ENCODE peak calls at places on chromosomes 3 and 15, in seven cellular contexts. One of them, this sample, is unnamed.

GRCh38 chr3:61358364-61358763 is 107.1 kb upstream of the FHIT start:
- DNase-seq in A549: no peak
- DNase-seq in Calu3: no peak
- DNase-seq in HFFc6: no peak
- DNase-seq in MCF 10A: no peak
- DNase-seq in CD8-positive, alpha-beta T cell: no peak
- DNase-seq in epithelial cell of esophagus: no peak
- DNase-seq in this sample: peak

GRCh38 chr15:41689083-41689482 is 28.9 kb downstream of the MGA start:
- DNase-seq in epithelial cell of esophagus: no peak
- DNase-seq in CD8-positive, alpha-beta T cell: no peak
- DNase-seq in HFFc6: no peak
- DNase-seq in Calu3: no peak
- DNase-seq in MCF 10A: no peak
- DNase-seq in A549: no peak
- DNase-seq in this sample: no peak

GRCh38 chr3:126397610-126398422 is 3.1 kb downstream of the CFAP100 start:
- DNase-seq in MCF 10A: no peak
- DNase-seq in CD8-positive, alpha-beta T cell: no peak
- DNase-seq in epithelial cell of esophagus: no peak
- DNase-seq in A549: no peak
- DNase-seq in Calu3: no peak
- DNase-seq in HFFc6: no peak
- DNase-seq in this sample: no peak

GRCh38 chr3:30502742-30503073 is 103.7 kb upstream of the TGFBR2 start:
- DNase-seq in CD8-positive, alpha-beta T cell: no peak
- DNase-seq in HFFc6: peak
- DNase-seq in MCF 10A: peak
- DNase-seq in A549: no peak
- DNase-seq in Calu3: no peak
- DNase-seq in epithelial cell of esophagus: peak
- DNase-seq in this sample: no peak

GRCh38 chr3:71150293-71150954 is 433.1 kb downstream of the FOXP1 start:
- DNase-seq in Calu3: no peak
- DNase-seq in A549: no peak
- DNase-seq in CD8-positive, alpha-beta T cell: no peak
- DNase-seq in epithelial cell of esophagus: no peak
- DNase-seq in MCF 10A: no peak
- DNase-seq in HFFc6: no peak
- DNase-seq in this sample: no peak

GRCh38 chr3:73073091-73073707 is 11.7 kb downstream of the EBLN2 start:
- DNase-seq in A549: no peak
- DNase-seq in epithelial cell of esophagus: no peak
- DNase-seq in MCF 10A: no peak
- DNase-seq in HFFc6: no peak
- DNase-seq in CD8-positive, alpha-beta T cell: no peak
- DNase-seq in Calu3: no peak
- DNase-seq in this sample: no peak

GRCh38 chr3:72288955-72289707 is 504.2 kb upstream of the PROK2 start:
- DNase-seq in HFFc6: peak
- DNase-seq in CD8-positive, alpha-beta T cell: no peak
- DNase-seq in epithelial cell of esophagus: peak
- DNase-seq in MCF 10A: peak
- DNase-seq in A549: no peak
- DNase-seq in Calu3: peak
- DNase-seq in this sample: no peak

GRCh38 chr3:144879701-144880100 is 908.1 kb downstream of the DIPK2A start:
- DNase-seq in HFFc6: no peak
- DNase-seq in A549: no peak
- DNase-seq in Calu3: no peak
- DNase-seq in CD8-positive, alpha-beta T cell: no peak
- DNase-seq in epithelial cell of esophagus: no peak
- DNase-seq in MCF 10A: no peak
- DNase-seq in this sample: no peak

GRCh38 chr3:99562138-99562537 is 76.3 kb upstream of the COL8A1 start:
- DNase-seq in HFFc6: peak
- DNase-seq in epithelial cell of esophagus: peak
- DNase-seq in Calu3: peak
- DNase-seq in CD8-positive, alpha-beta T cell: no peak
- DNase-seq in A549: no peak
- DNase-seq in MCF 10A: peak
- DNase-seq in this sample: no peak

GRCh38 chr3:153848701-153849100 is 272.5 kb upstream of the ARHGEF26 start:
- DNase-seq in CD8-positive, alpha-beta T cell: no peak
- DNase-seq in Calu3: no peak
- DNase-seq in epithelial cell of esophagus: no peak
- DNase-seq in A549: no peak
- DNase-seq in HFFc6: no peak
- DNase-seq in MCF 10A: no peak
- DNase-seq in this sample: no peak

GRCh38 chr3:46719735-46720271 is 2.1 kb upstream of the PRSS50 start:
- DNase-seq in CD8-positive, alpha-beta T cell: no peak
- DNase-seq in HFFc6: no peak
- DNase-seq in A549: no peak
- DNase-seq in MCF 10A: no peak
- DNase-seq in Calu3: no peak
- DNase-seq in epithelial cell of esophagus: no peak
- DNase-seq in this sample: no peak

GRCh38 chr3:90092994-90093393 is 985.6 kb downstream of the EPHA3 start:
- DNase-seq in epithelial cell of esophagus: peak
- DNase-seq in HFFc6: peak
- DNase-seq in MCF 10A: peak
- DNase-seq in CD8-positive, alpha-beta T cell: no peak
- DNase-seq in A549: no peak
- DNase-seq in Calu3: no peak
- DNase-seq in this sample: no peak

GRCh38 chr3:194824100-194824499 is 138.4 kb downstream of the FAM43A start:
- DNase-seq in CD8-positive, alpha-beta T cell: no peak
- DNase-seq in MCF 10A: peak
- DNase-seq in Calu3: no peak
- DNase-seq in A549: no peak
- DNase-seq in HFFc6: no peak
- DNase-seq in epithelial cell of esophagus: peak
- DNase-seq in this sample: no peak
- TF ChIP-seq CTCF in CD8-positive, alpha-beta T cell: no peak
- TF ChIP-seq CTCF in MCF 10A: no peak
- TF ChIP-seq CTCF in Calu3: no peak
- TF ChIP-seq CTCF in A549: no peak
- TF ChIP-seq CTCF in HFFc6: no peak
- TF ChIP-seq CTCF in epithelial cell of esophagus: no peak
- TF ChIP-seq CTCF in this sample: no peak

GRCh38 chr15:48283361-48284157 is 47.7 kb upstream of the DUT start:
- DNase-seq in A549: no peak
- DNase-seq in Calu3: no peak
- DNase-seq in epithelial cell of esophagus: no peak
- DNase-seq in MCF 10A: no peak
- DNase-seq in HFFc6: no peak
- DNase-seq in CD8-positive, alpha-beta T cell: no peak
- DNase-seq in this sample: no peak

GRCh38 chr15:48285329-48286214 is 45.7 kb upstream of the DUT start:
- DNase-seq in A549: peak
- DNase-seq in Calu3: peak
- DNase-seq in MCF 10A: peak
- DNase-seq in CD8-positive, alpha-beta T cell: peak
- DNase-seq in HFFc6: peak
- DNase-seq in epithelial cell of esophagus: peak
- DNase-seq in this sample: peak

GRCh38 chr15:48282186-48282585 is 49.0 kb upstream of the DUT start:
- DNase-seq in Calu3: no peak
- DNase-seq in HFFc6: no peak
- DNase-seq in A549: no peak
- DNase-seq in CD8-positive, alpha-beta T cell: no peak
- DNase-seq in MCF 10A: no peak
- DNase-seq in epithelial cell of esophagus: no peak
- DNase-seq in this sample: no peak

GRCh38 chr15:48279608-48280007 is 51.6 kb upstream of the DUT start:
- DNase-seq in A549: no peak
- DNase-seq in epithelial cell of esophagus: no peak
- DNase-seq in Calu3: no peak
- DNase-seq in CD8-positive, alpha-beta T cell: no peak
- DNase-seq in HFFc6: no peak
- DNase-seq in MCF 10A: no peak
- DNase-seq in this sample: no peak

DNA sequence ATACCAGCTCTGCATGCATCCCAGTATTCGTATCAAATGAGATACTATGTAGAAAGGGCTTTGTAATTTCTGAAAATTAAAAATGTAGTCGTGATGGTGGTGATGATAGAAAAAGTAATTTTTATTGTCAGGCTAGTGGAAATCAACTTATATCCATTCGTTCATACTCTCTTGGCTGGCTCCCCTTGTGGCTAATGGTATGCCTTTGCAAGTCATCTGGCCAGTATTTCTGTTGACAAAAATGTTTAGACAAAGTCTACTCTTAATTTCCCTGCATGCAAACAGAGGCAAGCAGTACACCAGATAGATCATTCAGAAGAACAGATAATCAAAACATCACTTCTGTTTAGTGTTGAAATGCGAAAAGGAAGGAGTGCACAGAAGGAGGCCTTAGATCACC is 49.6 kb upstream of the DUT start:
- DNase-seq in CD8-positive, alpha-beta T cell: no peak
- DNase-seq in Calu3: no peak
- DNase-seq in MCF 10A: no peak
- DNase-seq in A549: no peak
- DNase-seq in HFFc6: no peak
- DNase-seq in epithelial cell of esophagus: no peak
- DNase-seq in this sample: no peak
- TF ChIP-seq CTCF in CD8-positive, alpha-beta T cell: no peak
- TF ChIP-seq CTCF in Calu3: no peak
- TF ChIP-seq CTCF in MCF 10A: no peak
- TF ChIP-seq CTCF in A549: no peak
- TF ChIP-seq CTCF in HFFc6: peak
- TF ChIP-seq CTCF in epithelial cell of esophagus: no peak
- TF ChIP-seq CTCF in this sample: no peak

GRCh38 chr3:4362523-4362922 is 59.4 kb downstream of the SETMAR start:
- DNase-seq in epithelial cell of esophagus: no peak
- DNase-seq in CD8-positive, alpha-beta T cell: no peak
- DNase-seq in A549: no peak
- DNase-seq in HFFc6: no peak
- DNase-seq in MCF 10A: no peak
- DNase-seq in Calu3: no peak
- DNase-seq in this sample: no peak

GRCh38 chr3:4356642-4357041 is 53.5 kb downstream of the SETMAR start:
- DNase-seq in A549: no peak
- DNase-seq in Calu3: no peak
- DNase-seq in epithelial cell of esophagus: no peak
- DNase-seq in MCF 10A: no peak
- DNase-seq in HFFc6: no peak
- DNase-seq in CD8-positive, alpha-beta T cell: no peak
- DNase-seq in this sample: no peak

GRCh38 chr3:4359805-4360502 is 56.8 kb downstream of the SETMAR start:
- DNase-seq in CD8-positive, alpha-beta T cell: no peak
- DNase-seq in MCF 10A: no peak
- DNase-seq in HFFc6: no peak
- DNase-seq in A549: no peak
- DNase-seq in epithelial cell of esophagus: no peak
- DNase-seq in Calu3: no peak
- DNase-seq in this sample: no peak

GRCh38 chr3:4358273-4358672 is 55.1 kb downstream of the SETMAR start:
- DNase-seq in MCF 10A: no peak
- DNase-seq in CD8-positive, alpha-beta T cell: no peak
- DNase-seq in epithelial cell of esophagus: no peak
- DNase-seq in A549: no peak
- DNase-seq in HFFc6: peak
- DNase-seq in Calu3: no peak
- DNase-seq in this sample: no peak

DNA sequence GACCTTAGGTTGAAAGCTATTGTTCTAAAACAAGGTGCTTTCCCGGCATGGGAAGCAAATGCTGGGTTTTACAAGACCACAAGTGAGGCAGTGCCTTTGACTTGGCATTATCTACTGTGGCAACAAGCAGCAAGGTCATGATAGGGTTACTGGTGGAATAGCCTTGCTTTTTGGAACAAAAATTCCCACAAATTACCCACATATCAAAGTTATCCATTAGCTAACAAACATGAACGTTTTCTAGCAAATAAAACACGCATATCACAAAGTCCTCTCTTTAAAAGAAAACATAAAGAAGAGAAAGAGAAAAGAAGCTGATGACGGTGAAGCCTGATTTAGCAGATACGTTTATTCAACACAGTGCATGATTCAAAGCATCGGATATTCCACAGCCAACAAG is 57.6 kb downstream of the SETMAR start:
- DNase-seq in epithelial cell of esophagus: no peak
- DNase-seq in A549: no peak
- DNase-seq in HFFc6: no peak
- DNase-seq in CD8-positive, alpha-beta T cell: no peak
- DNase-seq in MCF 10A: no peak
- DNase-seq in Calu3: no peak
- DNase-seq in this sample: no peak
- TF ChIP-seq CTCF in epithelial cell of esophagus: no peak
- TF ChIP-seq CTCF in A549: no peak
- TF ChIP-seq CTCF in HFFc6: no peak
- TF ChIP-seq CTCF in CD8-positive, alpha-beta T cell: no peak
- TF ChIP-seq CTCF in MCF 10A: no peak
- TF ChIP-seq CTCF in Calu3: no peak
- TF ChIP-seq CTCF in this sample: no peak

GRCh38 chr15:55230051-55230670 is 33.4 kb upstream of the RSL24D1 start:
- DNase-seq in CD8-positive, alpha-beta T cell: no peak
- DNase-seq in HFFc6: no peak
- DNase-seq in Calu3: no peak
- DNase-seq in epithelial cell of esophagus: no peak
- DNase-seq in A549: no peak
- DNase-seq in MCF 10A: no peak
- DNase-seq in this sample: no peak
- TF ChIP-seq CTCF in CD8-positive, alpha-beta T cell: no peak
- TF ChIP-seq CTCF in HFFc6: no peak
- TF ChIP-seq CTCF in Calu3: no peak
- TF ChIP-seq CTCF in epithelial cell of esophagus: no peak
- TF ChIP-seq CTCF in A549: no peak
- TF ChIP-seq CTCF in MCF 10A: no peak
- TF ChIP-seq CTCF in this sample: no peak

This sample was measured in GM12864.